ENCODE peak calls at places on chromosomes 13 and 19, in four cellular contexts. H is left lung, R is WERI-Rb-1, A is neuronal stem cell. J is an unnamed sample.

GRCh38 chr19:17095141-17095919 is 19.8 kb downstream of the MYO9B start:
- DNase-seq in R (no peak), H (no peak), A (no peak), J (no peak)

GRCh38 chr13:43171489-43171888 is 148.1 kb downstream of the DNAJC15 start:
- DNase-seq in R (no peak), A (no peak), H (no peak), J (no peak)

GRCh38 chr13:110062077-110062776 is 244.7 kb downstream of the COL4A1 start:
- DNase-seq in H (no peak), A (no peak), R (no peak), J (no peak)

GRCh38 chr19:24140099-24140498 is 53.1 kb downstream of the ZNF254 start:
- DNase-seq in A (no peak), R (no peak), H (no peak), J (no peak)

GRCh38 chr13:50993371-50993770 is 83.8 kb downstream of the RNASEH2B start:
- DNase-seq in R (peak), A (no peak), H (no peak), J (no peak)

GRCh38 chr13:50580684-50581305 is 262.7 kb downstream of the DLEU7 start:
- DNase-seq in A (no peak), R (no peak), H (no peak), J (no peak)

GRCh38 chr13:33092422-33092987 is 76.3 kb downstream of the KL start:
- DNase-seq in H (no peak), A (no peak), R (no peak), J (no peak)

GRCh38 chr19:12159773-12160414 is 3.0 kb upstream of the ZNF136 start:
- DNase-seq in A (no peak), R (no peak), H (no peak), J (peak)

GRCh38 chr19:1648156-1648925 is 4.1 kb downstream of the TCF3 start:
- DNase-seq in A (no peak), H (peak), R (no peak), J (no peak)

GRCh38 chr19:29119582-29119981 is 93.4 kb downstream of the UQCRFS1 start:
- DNase-seq in A (no peak), R (no peak), H (no peak), J (no peak)

GRCh38 chr19:39046037-39046821 is 13.9 kb upstream of the FBXO27 start:
- DNase-seq in A (no peak), H (no peak), R (peak), J (peak)

GRCh38 chr13:50074843-50075242 is 59.6 kb downstream of the KCNRG start:
- DNase-seq in A (no peak), R (no peak), H (no peak), J (no peak)

GRCh38 chr19:56162258-56162657 is 13.6 kb upstream of the GALP start:
- DNase-seq in H (no peak), A (no peak), R (no peak), J (no peak)

GRCh38 chr13:71290963-71291937 is 575.8 kb downstream of the DACH1 start:
- DNase-seq in R (no peak), H (no peak), A (no peak), J (no peak)
- H3K4me3 ChIP-seq in R (no peak), H (peak), A (no peak), J (no peak)

GRCh38 chr19:8334458-8335342 is 8.4 kb downstream of the KANK3 start:
- DNase-seq in R (peak), H (peak), A (peak), J (peak)
- H3K4me3 ChIP-seq in R (peak), H (no peak), A (peak), J (no peak)

GRCh38 chr19:48862827-48863226 is 5.6 kb downstream of the PLEKHA4 start:
- DNase-seq in R (no peak), A (no peak), H (no peak), J (no peak)

GRCh38 chr19:48858984-48859710 is 9.3 kb downstream of the PLEKHA4 start:
- DNase-seq in R (no peak), H (peak), A (no peak), J (no peak)

GRCh38 chr19:48856921-48857320 is 11.5 kb downstream of the PLEKHA4 start:
- DNase-seq in H (no peak), A (no peak), R (no peak), J (no peak)

GRCh38 chr19:48861313-48861712 is 7.1 kb downstream of the PLEKHA4 start:
- DNase-seq in H (no peak), R (no peak), A (no peak), J (no peak)

GRCh38 chr19:48859711-48860572 is 8.5 kb downstream of the PLEKHA4 start:
- DNase-seq in H (peak), R (no peak), A (no peak), J (peak)
- H3K4me3 ChIP-seq in H (no peak), R (no peak), A (no peak), J (no peak)

GRCh38 chr13:98977568-98978270 is at the start of gene DOCK9:
- DNase-seq in R (no peak), H (peak), A (peak), J (no peak)

GRCh38 chr13:98978280-98978679 is 416 bp upstream of the DOCK9 start:
- DNase-seq in R (no peak), A (no peak), H (no peak), J (no peak)

GRCh38 chr13:98975822-98976261 is 2.0 kb downstream of the DOCK9 start:
- DNase-seq in H (no peak), A (no peak), R (no peak), J (no peak)

GRCh38 chr13:98976941-98977340 is 923 bp downstream of the DOCK9 start:
- DNase-seq in R (no peak), A (no peak), H (no peak), J (no peak)

DNA sequence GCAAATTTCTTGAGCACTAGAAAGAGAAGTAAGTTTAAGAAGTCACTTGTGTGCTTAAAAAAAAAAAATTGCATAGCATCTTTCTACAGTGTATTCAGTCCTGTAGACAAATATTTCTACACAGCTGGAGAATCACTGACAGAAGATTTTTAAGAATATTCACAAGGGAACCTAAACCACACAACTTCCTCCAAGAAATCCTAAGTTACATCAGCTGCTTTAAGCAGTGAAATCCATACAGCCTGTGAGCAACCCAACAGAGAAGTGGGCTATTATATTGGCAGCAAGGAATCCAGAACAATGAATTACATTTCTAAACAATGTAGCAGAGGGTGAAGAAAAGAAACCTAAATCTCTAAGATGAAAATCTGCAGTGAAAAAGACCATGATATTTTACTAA is 1.5 kb downstream of the DOCK9 start:
- DNase-seq in H (no peak), A (no peak), R (no peak), J (no peak)
- H3K4me3 ChIP-seq in H (no peak), A (peak), R (no peak), J (no peak)

GRCh38 chr19:49355890-49356289 is 6.3 kb downstream of the TEAD2 start:
- DNase-seq in A (no peak), H (peak), R (no peak), J (no peak)

GRCh38 chr19:49361438-49362047 is 673 bp downstream of the TEAD2 start:
- DNase-seq in A (peak), R (peak), H (peak), J (peak)

GRCh38 chr19:49359851-49360845 is 2.1 kb downstream of the TEAD2 start:
- DNase-seq in H (no peak), R (no peak), A (no peak), J (no peak)

GRCh38 chr19:49357186-49357585 is 5.0 kb downstream of the TEAD2 start:
- DNase-seq in H (no peak), R (no peak), A (no peak), J (no peak)

DNA sequence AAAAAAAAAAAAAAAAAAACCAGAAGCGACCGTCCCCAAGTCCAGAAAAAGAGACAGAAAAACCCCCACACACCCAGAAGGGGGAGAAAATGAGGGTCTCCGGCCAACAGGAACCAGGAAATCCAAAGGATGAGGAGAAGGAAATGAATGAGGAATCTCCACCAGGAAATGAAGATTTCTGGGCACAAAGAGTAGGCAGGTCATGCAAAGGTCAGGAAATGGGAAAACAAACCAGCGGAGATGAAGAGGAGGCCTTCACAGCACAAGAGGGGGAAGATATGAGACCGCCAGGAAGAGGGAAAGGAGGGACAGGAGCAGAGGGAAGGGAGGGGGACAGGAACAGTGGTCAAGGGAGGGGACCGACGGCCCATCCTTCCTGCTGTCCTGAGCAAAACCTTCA is 5.8 kb downstream of the TEAD2 start:
- DNase-seq in A (no peak), R (no peak), H (no peak), J (no peak)
- H3K4me3 ChIP-seq in A (no peak), R (no peak), H (no peak), J (no peak)

DNA sequence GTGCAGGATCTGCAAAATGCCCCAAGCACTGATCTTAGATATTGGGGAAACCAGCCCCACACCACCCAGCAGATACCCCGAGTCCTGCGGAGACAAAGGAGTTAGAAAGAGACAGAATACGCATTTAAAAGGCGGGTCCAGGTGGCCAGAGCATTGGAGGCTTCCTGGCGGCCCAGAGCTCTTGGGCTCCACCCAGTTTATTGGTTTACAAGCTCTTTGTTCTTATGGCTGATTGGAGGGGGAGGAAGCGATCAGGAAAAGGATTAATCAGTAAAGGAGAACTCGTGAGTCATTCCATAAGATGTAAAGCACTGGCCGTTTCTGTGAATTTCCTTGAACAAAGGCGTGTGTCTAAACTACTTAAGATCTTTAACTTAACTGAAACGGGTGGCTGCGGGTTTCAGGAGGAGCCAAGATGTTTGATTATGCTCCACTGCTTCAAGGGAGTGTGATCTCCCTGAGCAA is 926 bp downstream of the ZNF587 start:
- DNase-seq in H (no peak), R (peak), A (peak), J (peak)
- H3K4me3 ChIP-seq in H (peak), R (peak), A (peak), J (peak)

GRCh38 chr13:114013952-114014629 is 40.2 kb upstream of the C13orf46 start:
- DNase-seq in H (peak), A (no peak), R (no peak), J (no peak)
- H3K4me3 ChIP-seq in H (no peak), A (no peak), R (no peak), J (no peak)

DNA sequence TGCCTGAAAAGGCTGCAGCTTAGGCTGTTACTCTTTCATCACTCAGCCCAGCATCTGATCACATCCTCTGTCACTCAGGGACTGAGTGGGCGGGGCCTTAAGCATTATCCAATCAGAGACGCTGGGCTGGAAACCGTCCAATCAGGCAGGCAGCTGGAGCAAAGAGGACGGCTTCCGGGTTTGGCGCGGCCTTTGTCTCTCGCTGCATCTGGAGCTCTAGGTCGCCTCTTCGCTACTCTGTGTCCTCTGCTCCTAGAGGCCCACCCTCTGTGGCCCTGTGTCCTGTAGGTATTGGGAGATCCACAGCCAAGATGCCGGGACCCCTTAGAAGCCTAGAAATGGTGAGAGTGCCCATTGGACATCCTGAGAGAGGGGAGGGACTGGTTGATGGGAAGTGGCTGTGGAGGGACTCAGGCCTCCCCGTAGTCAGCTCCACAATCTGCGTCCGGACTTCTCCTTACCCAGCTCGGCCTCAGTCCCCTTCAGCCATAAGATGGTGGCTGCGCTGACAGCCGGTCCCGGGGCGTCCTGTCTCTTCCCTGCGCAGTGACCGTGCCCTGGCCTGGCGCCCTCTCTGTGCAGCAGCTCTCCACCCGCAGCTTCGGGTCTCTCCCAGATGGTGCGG is at the start of gene ZNF486:
- DNase-seq in A (peak), R (peak), H (peak), J (peak)
- H3K4me3 ChIP-seq in A (peak), R (peak), H (peak), J (peak)

GRCh38 chr13:35479223-35479536 is 2.7 kb upstream of the MAB21L1 start:
- DNase-seq in A (no peak), H (no peak), R (peak), J (peak)
- H3K4me3 ChIP-seq in A (peak), H (no peak), R (peak), J (peak)

J was measured in BE2C.